ENCODE peak calls at places on chromosomes 2 and 18, in ten cellular contexts. L, N, X, Z, P, B, F, K, V and S are unnamed samples.
A peak's percentile ranks its signal among the peaks of the same experiment; 100 is the strongest.

GRCh38 chr18:5294113-5294617 is 1.4 kb downstream of the ZBTB14 start:
- DNase-seq in L (no peak), N (no peak), X (no peak), Z (no peak), P (no peak), B (no peak), F (no peak), K (peak; percentile 12), V (peak; percentile 38), S (no peak)

GRCh38 chr2:143513081-143513480 is 383.9 kb downstream of the ARHGAP15 start:
- DNase-seq in L (peak; percentile 16), N (no peak), X (peak; percentile 40), Z (no peak), P (peak; percentile 47), B (no peak), F (peak; percentile 33), K (no peak), V (no peak), S (peak; percentile 33)

GRCh38 chr18:78984941-78985784 is 5.5 kb downstream of the SALL3 start:
- DNase-seq in L (peak; percentile 32), N (no peak), X (no peak), Z (no peak), P (no peak), B (no peak), F (no peak), K (no peak), V (peak; percentile 22), S (peak; percentile 82)

GRCh38 chr18:23640023-23640422 is 22.7 kb downstream of the ANKRD29 start:
- DNase-seq in L (no peak), N (no peak), X (no peak), Z (no peak), P (no peak), B (no peak), F (no peak), K (no peak), V (no peak), S (no peak)

GRCh38 chr2:237449193-237449797 is 35.3 kb upstream of the COL6A3 start:
- DNase-seq in L (no peak), N (no peak), X (no peak), Z (no peak), P (no peak), B (no peak), F (no peak), K (no peak), V (no peak), S (peak; percentile 9)

GRCh38 chr2:209472386-209472832 is 48.6 kb downstream of the MAP2 start:
- DNase-seq in L (no peak), N (no peak), X (no peak), Z (no peak), P (peak; percentile 64), B (no peak), F (peak; percentile 16), K (no peak), V (no peak), S (peak; percentile 68)

GRCh38 chr2:106284691-106285202 is 90.6 kb upstream of the UXS1 start:
- DNase-seq in L (no peak), N (no peak), X (no peak), Z (peak; percentile 51), P (no peak), B (no peak), F (no peak), K (no peak), V (no peak), S (no peak)

GRCh38 chr2:43790118-43790517 is 16.3 kb downstream of the DYNC2LI1 start:
- DNase-seq in L (no peak), N (no peak), X (no peak), Z (no peak), P (no peak), B (no peak), F (no peak), K (no peak), V (no peak), S (no peak)

GRCh38 chr2:5673861-5674240 is 18.3 kb upstream of the SOX11 start:
- DNase-seq in L (no peak), N (no peak), X (no peak), Z (no peak), P (no peak), B (no peak), F (no peak), K (no peak), V (no peak), S (no peak)

GRCh38 chr2:161122772-161123530 is 37.3 kb upstream of the TANK start:
- DNase-seq in L (no peak), N (no peak), X (peak; percentile 91), Z (no peak), P (peak; percentile 84), B (no peak), F (peak; percentile 23), K (no peak), V (no peak), S (no peak)

GRCh38 chr18:49510393-49511115 is 23.5 kb upstream of the C18orf32 start:
- DNase-seq in L (peak; percentile 55), N (peak; percentile 24), X (no peak), Z (no peak), P (no peak), B (no peak), F (no peak), K (peak; percentile 19), V (peak; percentile 59), S (peak; percentile 78)

GRCh38 chr18:50429207-50429948 is 54.5 kb downstream of the SKA1 start:
- DNase-seq in L (peak; percentile 31), N (no peak), X (peak; percentile 3), Z (no peak), P (no peak), B (no peak), F (no peak), K (no peak), V (peak; percentile 7), S (peak; percentile 69)

GRCh38 chr2:135424849-135425248 is 106.2 kb downstream of the ZRANB3 start:
- DNase-seq in L (no peak), N (no peak), X (no peak), Z (no peak), P (peak; percentile 4), B (no peak), F (no peak), K (no peak), V (no peak), S (no peak)

GRCh38 chr18:71707400-71707799 is 836.7 kb downstream of the CBLN2 start:
- DNase-seq in L (no peak), N (no peak), X (no peak), Z (no peak), P (no peak), B (no peak), F (no peak), K (no peak), V (no peak), S (no peak)

GRCh38 chr2:64179582-64180321 is 35.5 kb upstream of the PELI1 start:
- DNase-seq in L (no peak), N (no peak), X (no peak), Z (no peak), P (no peak), B (no peak), F (no peak), K (no peak), V (no peak), S (no peak)

GRCh38 chr18:58201728-58202405 is 157.8 kb downstream of the NEDD4L start:
- DNase-seq in L (no peak), N (no peak), X (no peak), Z (no peak), P (no peak), B (no peak), F (no peak), K (no peak), V (no peak), S (peak; percentile 39)